ENCODE peak calls at places on chromosomes 12 and 14, in seven cellular contexts. Q, F, C, E, K, H and L are unnamed samples.

GRCh38 chr12:118650586-118650960 is 274.2 kb downstream of the SUDS3 start:
- DNase-seq in F (no peak), E (no peak), C (no peak), K (no peak), H (no peak), Q (no peak), L (peak; percentile 34)

GRCh38 chr12:102687523-102687922 is 207.2 kb upstream of the IGF1 start:
- DNase-seq in F (no peak), H (no peak), Q (no peak), C (no peak), K (no peak), E (no peak), L (no peak)

GRCh38 chr12:89636054-89636775 is 72.4 kb downstream of the ATP2B1 start:
- DNase-seq in K (no peak), C (peak; percentile 6), H (no peak), Q (no peak), E (peak; percentile 22), F (no peak), L (no peak)

GRCh38 chr12:106288510-106289195 is 13.9 kb upstream of the TCP11L2 start:
- DNase-seq in E (peak; percentile 88), Q (no peak), H (no peak), C (peak; percentile 85), F (no peak), K (no peak), L (no peak)

GRCh38 chr12:99935608-99936007 is 49.1 kb downstream of the ANKS1B start:
- DNase-seq in E (no peak), C (no peak), H (no peak), F (no peak), Q (no peak), K (no peak), L (no peak)

GRCh38 chr12:62977419-62977818 is 42.5 kb upstream of the PPM1H start:
- DNase-seq in H (no peak), C (no peak), Q (no peak), E (no peak), F (no peak), K (no peak), L (no peak)

GRCh38 chr12:87687362-87687761 is 341.8 kb downstream of the C12orf50 start:
- DNase-seq in F (no peak), C (peak; percentile 82), Q (no peak), H (no peak), E (no peak), K (no peak), L (no peak)

GRCh38 chr12:67434653-67435375 is 165.7 kb downstream of the CAND1 start:
- DNase-seq in C (no peak), K (no peak), E (peak; percentile 58), F (no peak), H (no peak), Q (no peak), L (no peak)

GRCh38 chr14:103879118-103879569 is 31.8 kb upstream of the PPP1R13B start:
- DNase-seq in H (no peak), K (no peak), E (no peak), Q (no peak), C (no peak), F (no peak), L (no peak)

GRCh38 chr12:86134571-86134970 is 121.6 kb downstream of the MGAT4C start:
- DNase-seq in Q (no peak), F (no peak), E (no peak), H (no peak), C (peak; percentile 74), K (no peak), L (no peak)

GRCh38 chr14:87186745-87187144 is 806.2 kb downstream of the GALC start:
- DNase-seq in H (no peak), E (no peak), K (no peak), F (no peak), C (no peak), Q (no peak), L (no peak)

GRCh38 chr12:54596526-54596946 is 8.1 kb upstream of the PPP1R1A start:
- DNase-seq in Q (peak; percentile 39), H (no peak), K (peak; percentile 62), E (no peak), F (no peak), C (peak; percentile 73), L (peak; percentile 73)

GRCh38 chr12:104480826-104481457 is 24.2 kb downstream of the CHST11 start:
- DNase-seq in F (no peak), K (no peak), E (no peak), Q (no peak), C (no peak), H (no peak), L (no peak)

GRCh38 chr14:32327255-32327961 is 1.7 kb upstream of the AKAP6 start:
- DNase-seq in C (no peak), K (peak; percentile 17), Q (no peak), F (no peak), E (no peak), H (no peak), L (no peak)

GRCh38 chr12:113456199-113456598 is 15.5 kb downstream of the LHX5 start:
- DNase-seq in C (no peak), K (no peak), Q (no peak), F (no peak), E (no peak), H (no peak), L (no peak)

GRCh38 chr12:12221560-12221959 is 45.3 kb downstream of the LRP6 start:
- DNase-seq in K (peak; percentile 85), Q (no peak), F (no peak), E (no peak), H (no peak), C (peak; percentile 46), L (no peak)

GRCh38 chr14:38646391-38646790 is 390.5 kb upstream of the CLEC14A start:
- DNase-seq in C (no peak), K (peak; percentile 73), E (no peak), H (no peak), F (no peak), Q (no peak), L (no peak)

GRCh38 chr14:36161781-36162180 is 14.7 kb downstream of the PTCSC3 start:
- DNase-seq in H (no peak), C (peak; percentile 1), F (no peak), E (peak; percentile 3), Q (no peak), K (no peak), L (no peak)

GRCh38 chr12:130456375-130457199 is 118.9 kb downstream of the PIWIL1 start:
- DNase-seq in Q (no peak), E (no peak), C (no peak), H (no peak), K (no peak), F (no peak), L (no peak)

GRCh38 chr12:74152370-74152769 is 385.3 kb upstream of the ATXN7L3B start:
- DNase-seq in F (no peak), K (no peak), Q (no peak), E (no peak), C (no peak), H (no peak), L (no peak)

GRCh38 chr12:131114942-131115584 is 161.4 kb downstream of the ADGRD1 start:
- DNase-seq in E (no peak), K (no peak), Q (no peak), H (no peak), F (no peak), C (no peak), L (no peak)

GRCh38 chr14:29529418-29529817 is 398.2 kb downstream of the PRKD1 start:
- DNase-seq in Q (no peak), E (no peak), H (no peak), K (peak; percentile 49), C (peak; percentile 3), F (no peak), L (peak; percentile 17)

GRCh38 chr12:107328442-107329133 is 235.2 kb upstream of the CRY1 start:
- DNase-seq in F (no peak), H (no peak), C (peak; percentile 75), K (no peak), E (no peak), Q (no peak), L (no peak)

GRCh38 chr14:77099425-77100167 is 1.5 kb downstream of the CIPC start:
- DNase-seq in K (peak; percentile 53), H (no peak), C (no peak), E (no peak), Q (no peak), F (no peak), L (peak; percentile 11)

GRCh38 chr12:22866406-22866805 is 241.4 kb downstream of the ETNK1 start:
- DNase-seq in Q (no peak), K (no peak), C (no peak), E (no peak), F (no peak), H (no peak), L (no peak)

GRCh38 chr12:111873113-111873512 is 31.1 kb downstream of the MAPKAPK5 start:
- DNase-seq in F (no peak), K (no peak), Q (no peak), C (no peak), H (no peak), E (no peak), L (no peak)

GRCh38 chr12:85866929-85867776 is 6.9 kb upstream of the NTS start:
- DNase-seq in C (peak; percentile 71), Q (no peak), K (peak; percentile 53), E (no peak), H (no peak), F (no peak), L (peak; percentile 72)

GRCh38 chr12:16012086-16012485 is 101.0 kb downstream of the DERA start:
- DNase-seq in K (peak; percentile 80), F (no peak), E (no peak), Q (no peak), C (no peak), H (no peak), L (no peak)

GRCh38 chr14:94685166-94685581 is 73.0 kb downstream of the SERPINA3 start:
- DNase-seq in F (no peak), Q (no peak), C (no peak), H (no peak), K (peak; percentile 87), E (no peak), L (peak; percentile 13)

GRCh38 chr14:52025952-52026510 is 36.7 kb downstream of the RTRAF start:
- DNase-seq in F (no peak), K (no peak), Q (no peak), H (no peak), E (no peak), C (no peak), L (no peak)

GRCh38 chr12:63206908-63207307 is 55.9 kb upstream of the AVPR1A start:
- DNase-seq in F (no peak), H (no peak), E (peak; percentile 54), C (no peak), K (no peak), Q (no peak), L (no peak)

GRCh38 chr14:74618078-74618952 is 6.3 kb upstream of the LTBP2 start:
- DNase-seq in Q (peak; percentile 80), E (peak; percentile 66), C (peak; percentile 60), H (peak; percentile 46), K (no peak), F (no peak), L (peak; percentile 54)